ENCODE peak calls at places on chromosomes 6 and 20, in nine cellular contexts. One of them, this sample, is unnamed.

GRCh38 chr6:88807622-88808021 is 155.8 kb downstream of the RNGTT start:
- DNase-seq in stimulated activated CD4-positive, alpha-beta T cell treated with anti-CD3 and anti-CD28 coated beads, TNF-alpha, amount 100 ng/mL, for 1 hour: no peak
- DNase-seq in activated gamma-delta T cell treated with Interleukin-2 at 50 U/mL for 16 hours: no peak
- DNase-seq in lung microvascular endothelial cell: no peak
- DNase-seq in astrocyte of the cerebellum: no peak
- DNase-seq in choroid plexus epithelial cell: no peak
- DNase-seq in CD4-positive, CD25-positive, alpha-beta regulatory T cell: no peak
- DNase-seq in cardiac fibroblast: no peak
- DNase-seq in naive thymus-derived CD8-positive, alpha-beta T cell: no peak
- DNase-seq in this sample: no peak

GRCh38 chr20:18252597-18253451 is 35.5 kb upstream of the ZNF133 start:
- DNase-seq in stimulated activated CD4-positive, alpha-beta T cell treated with anti-CD3 and anti-CD28 coated beads, TNF-alpha, amount 100 ng/mL, for 1 hour: no peak
- DNase-seq in activated gamma-delta T cell treated with Interleukin-2 at 50 U/mL for 16 hours: no peak
- DNase-seq in lung microvascular endothelial cell: no peak
- DNase-seq in astrocyte of the cerebellum: no peak
- DNase-seq in choroid plexus epithelial cell: no peak
- DNase-seq in CD4-positive, CD25-positive, alpha-beta regulatory T cell: no peak
- DNase-seq in cardiac fibroblast: no peak
- DNase-seq in naive thymus-derived CD8-positive, alpha-beta T cell: no peak
- DNase-seq in this sample: no peak

GRCh38 chr6:166112580-166112979 is 55.1 kb downstream of the TBXT start:
- DNase-seq in stimulated activated CD4-positive, alpha-beta T cell treated with anti-CD3 and anti-CD28 coated beads, TNF-alpha, amount 100 ng/mL, for 1 hour: no peak
- DNase-seq in activated gamma-delta T cell treated with Interleukin-2 at 50 U/mL for 16 hours: no peak
- DNase-seq in lung microvascular endothelial cell: no peak
- DNase-seq in astrocyte of the cerebellum: peak
- DNase-seq in choroid plexus epithelial cell: peak
- DNase-seq in CD4-positive, CD25-positive, alpha-beta regulatory T cell: no peak
- DNase-seq in cardiac fibroblast: peak
- DNase-seq in naive thymus-derived CD8-positive, alpha-beta T cell: no peak
- DNase-seq in this sample: peak

GRCh38 chr20:61758556-61759200 is 307.0 kb downstream of the TAF4 start:
- DNase-seq in stimulated activated CD4-positive, alpha-beta T cell treated with anti-CD3 and anti-CD28 coated beads, TNF-alpha, amount 100 ng/mL, for 1 hour: no peak
- DNase-seq in activated gamma-delta T cell treated with Interleukin-2 at 50 U/mL for 16 hours: no peak
- DNase-seq in lung microvascular endothelial cell: no peak
- DNase-seq in astrocyte of the cerebellum: no peak
- DNase-seq in choroid plexus epithelial cell: no peak
- DNase-seq in CD4-positive, CD25-positive, alpha-beta regulatory T cell: no peak
- DNase-seq in cardiac fibroblast: no peak
- DNase-seq in naive thymus-derived CD8-positive, alpha-beta T cell: no peak
- DNase-seq in this sample: no peak

GRCh38 chr6:161406633-161407032 is 132.8 kb upstream of the AGPAT4 start:
- DNase-seq in stimulated activated CD4-positive, alpha-beta T cell treated with anti-CD3 and anti-CD28 coated beads, TNF-alpha, amount 100 ng/mL, for 1 hour: no peak
- DNase-seq in activated gamma-delta T cell treated with Interleukin-2 at 50 U/mL for 16 hours: no peak
- DNase-seq in lung microvascular endothelial cell: no peak
- DNase-seq in astrocyte of the cerebellum: peak
- DNase-seq in choroid plexus epithelial cell: peak
- DNase-seq in CD4-positive, CD25-positive, alpha-beta regulatory T cell: no peak
- DNase-seq in cardiac fibroblast: peak
- DNase-seq in naive thymus-derived CD8-positive, alpha-beta T cell: no peak
- DNase-seq in this sample: no peak

GRCh38 chr6:27133281-27134227 is 113.9 kb upstream of the PRSS16 start:
- DNase-seq in stimulated activated CD4-positive, alpha-beta T cell treated with anti-CD3 and anti-CD28 coated beads, TNF-alpha, amount 100 ng/mL, for 1 hour: no peak
- DNase-seq in activated gamma-delta T cell treated with Interleukin-2 at 50 U/mL for 16 hours: peak
- DNase-seq in lung microvascular endothelial cell: peak
- DNase-seq in astrocyte of the cerebellum: no peak
- DNase-seq in choroid plexus epithelial cell: peak
- DNase-seq in CD4-positive, CD25-positive, alpha-beta regulatory T cell: peak
- DNase-seq in cardiac fibroblast: peak
- DNase-seq in naive thymus-derived CD8-positive, alpha-beta T cell: peak
- DNase-seq in this sample: peak

GRCh38 chr6:44002591-44003344 is 124.5 kb downstream of the MRPL14 start:
- DNase-seq in stimulated activated CD4-positive, alpha-beta T cell treated with anti-CD3 and anti-CD28 coated beads, TNF-alpha, amount 100 ng/mL, for 1 hour: no peak
- DNase-seq in activated gamma-delta T cell treated with Interleukin-2 at 50 U/mL for 16 hours: peak
- DNase-seq in lung microvascular endothelial cell: no peak
- DNase-seq in astrocyte of the cerebellum: no peak
- DNase-seq in choroid plexus epithelial cell: peak
- DNase-seq in CD4-positive, CD25-positive, alpha-beta regulatory T cell: peak
- DNase-seq in cardiac fibroblast: peak
- DNase-seq in naive thymus-derived CD8-positive, alpha-beta T cell: peak
- DNase-seq in this sample: peak

GRCh38 chr6:152355166-152355565 is 282.0 kb downstream of the SYNE1 start:
- DNase-seq in stimulated activated CD4-positive, alpha-beta T cell treated with anti-CD3 and anti-CD28 coated beads, TNF-alpha, amount 100 ng/mL, for 1 hour: no peak
- DNase-seq in activated gamma-delta T cell treated with Interleukin-2 at 50 U/mL for 16 hours: no peak
- DNase-seq in lung microvascular endothelial cell: no peak
- DNase-seq in astrocyte of the cerebellum: no peak
- DNase-seq in choroid plexus epithelial cell: no peak
- DNase-seq in CD4-positive, CD25-positive, alpha-beta regulatory T cell: no peak
- DNase-seq in cardiac fibroblast: no peak
- DNase-seq in naive thymus-derived CD8-positive, alpha-beta T cell: no peak
- DNase-seq in this sample: no peak

GRCh38 chr6:33839399-33840063 is 35.7 kb upstream of the MLN start:
- DNase-seq in stimulated activated CD4-positive, alpha-beta T cell treated with anti-CD3 and anti-CD28 coated beads, TNF-alpha, amount 100 ng/mL, for 1 hour: no peak
- DNase-seq in activated gamma-delta T cell treated with Interleukin-2 at 50 U/mL for 16 hours: no peak
- DNase-seq in lung microvascular endothelial cell: no peak
- DNase-seq in astrocyte of the cerebellum: no peak
- DNase-seq in choroid plexus epithelial cell: no peak
- DNase-seq in CD4-positive, CD25-positive, alpha-beta regulatory T cell: no peak
- DNase-seq in cardiac fibroblast: no peak
- DNase-seq in naive thymus-derived CD8-positive, alpha-beta T cell: no peak
- DNase-seq in this sample: no peak

GRCh38 chr6:51842487-51843469 is 244.6 kb downstream of the PKHD1 start:
- DNase-seq in stimulated activated CD4-positive, alpha-beta T cell treated with anti-CD3 and anti-CD28 coated beads, TNF-alpha, amount 100 ng/mL, for 1 hour: no peak
- DNase-seq in activated gamma-delta T cell treated with Interleukin-2 at 50 U/mL for 16 hours: no peak
- DNase-seq in lung microvascular endothelial cell: no peak
- DNase-seq in astrocyte of the cerebellum: no peak
- DNase-seq in choroid plexus epithelial cell: no peak
- DNase-seq in CD4-positive, CD25-positive, alpha-beta regulatory T cell: no peak
- DNase-seq in cardiac fibroblast: no peak
- DNase-seq in naive thymus-derived CD8-positive, alpha-beta T cell: no peak
- DNase-seq in this sample: peak

GRCh38 chr6:78995346-78995745 is 82.7 kb downstream of the PHIP start:
- DNase-seq in stimulated activated CD4-positive, alpha-beta T cell treated with anti-CD3 and anti-CD28 coated beads, TNF-alpha, amount 100 ng/mL, for 1 hour: no peak
- DNase-seq in activated gamma-delta T cell treated with Interleukin-2 at 50 U/mL for 16 hours: no peak
- DNase-seq in lung microvascular endothelial cell: no peak
- DNase-seq in astrocyte of the cerebellum: no peak
- DNase-seq in choroid plexus epithelial cell: no peak
- DNase-seq in CD4-positive, CD25-positive, alpha-beta regulatory T cell: no peak
- DNase-seq in cardiac fibroblast: no peak
- DNase-seq in naive thymus-derived CD8-positive, alpha-beta T cell: no peak
- DNase-seq in this sample: no peak

GRCh38 chr20:41160686-41161085 is 23.3 kb downstream of the PLCG1 start:
- DNase-seq in stimulated activated CD4-positive, alpha-beta T cell treated with anti-CD3 and anti-CD28 coated beads, TNF-alpha, amount 100 ng/mL, for 1 hour: no peak
- DNase-seq in activated gamma-delta T cell treated with Interleukin-2 at 50 U/mL for 16 hours: no peak
- DNase-seq in lung microvascular endothelial cell: no peak
- DNase-seq in astrocyte of the cerebellum: no peak
- DNase-seq in choroid plexus epithelial cell: no peak
- DNase-seq in CD4-positive, CD25-positive, alpha-beta regulatory T cell: no peak
- DNase-seq in cardiac fibroblast: no peak
- DNase-seq in naive thymus-derived CD8-positive, alpha-beta T cell: no peak
- DNase-seq in this sample: no peak

GRCh38 chr6:167031082-167031709 is 32.0 kb downstream of the CEP43 start:
- DNase-seq in stimulated activated CD4-positive, alpha-beta T cell treated with anti-CD3 and anti-CD28 coated beads, TNF-alpha, amount 100 ng/mL, for 1 hour: no peak
- DNase-seq in activated gamma-delta T cell treated with Interleukin-2 at 50 U/mL for 16 hours: no peak
- DNase-seq in lung microvascular endothelial cell: no peak
- DNase-seq in astrocyte of the cerebellum: no peak
- DNase-seq in choroid plexus epithelial cell: peak
- DNase-seq in CD4-positive, CD25-positive, alpha-beta regulatory T cell: no peak
- DNase-seq in cardiac fibroblast: no peak
- DNase-seq in naive thymus-derived CD8-positive, alpha-beta T cell: no peak
- DNase-seq in this sample: no peak

This sample was measured in A673.